ENCODE peak calls at places on chromosomes 3 and 15, in nine cellular contexts. C is fibroblast of the aortic adventitia, S is K562, G is osteoblast, J is ascending aorta, R is fibroblast of mammary gland, O is tibial artery, F is endothelial cell, N is cardiac muscle cell. Q is an unnamed sample.

GRCh38 chr15:80474751-80475295 is 70.6 kb downstream of the ARNT2 start:
- DNase-seq in C (no peak), S (no peak), G (no peak), J (no peak), R (no peak), O (no peak), F (no peak), N (no peak), Q (no peak)

GRCh38 chr3:11803977-11804903 is 42.4 kb downstream of the TAMM41 start:
- DNase-seq in C (peak), S (peak), G (peak), J (no peak), R (peak), O (no peak), F (peak), N (peak), Q (peak)

GRCh38 chr3:9795212-9795611 is 2.3 kb downstream of the ARPC4 start:
- DNase-seq in C (no peak), S (no peak), G (peak), J (no peak), R (no peak), O (no peak), F (no peak), N (no peak), Q (no peak)

GRCh38 chr3:99626415-99626788 is 12.0 kb upstream of the COL8A1 start:
- DNase-seq in C (no peak), S (no peak), G (no peak), J (no peak), R (no peak), O (no peak), F (no peak), N (no peak), Q (no peak)

GRCh38 chr15:96324192-96324895 is 6.2 kb upstream of the NR2F2 start:
- DNase-seq in C (no peak), S (no peak), G (no peak), J (peak), R (peak), O (peak), F (no peak), N (no peak), Q (no peak)

GRCh38 chr15:66834863-66835557 is 133.0 kb downstream of the SMAD6 start:
- DNase-seq in C (no peak), S (no peak), G (no peak), J (peak), R (no peak), O (peak), F (no peak), N (no peak), Q (no peak)

GRCh38 chr3:37624276-37624675 is 237.4 kb upstream of the CTDSPL start:
- DNase-seq in C (no peak), S (no peak), G (no peak), J (no peak), R (no peak), O (no peak), F (no peak), N (no peak), Q (no peak)

GRCh38 chr15:25171856-25172687 is 217.3 kb downstream of the SNRPN start:
- DNase-seq in C (no peak), S (no peak), G (peak), J (peak), R (no peak), O (no peak), F (peak), N (no peak), Q (no peak)

GRCh38 chr15:45441686-45442085 is 63.3 kb upstream of the GATM start:
- DNase-seq in C (no peak), S (no peak), G (no peak), J (no peak), R (no peak), O (no peak), F (no peak), N (no peak), Q (no peak)

GRCh38 chr3:69558912-69559311 is 173.0 kb upstream of the FRMD4B start:
- DNase-seq in C (peak), S (no peak), G (no peak), J (no peak), R (peak), O (peak), F (no peak), N (peak), Q (peak)

GRCh38 chr3:40803311-40803710 is 278.6 kb downstream of the ZNF621 start:
- DNase-seq in C (no peak), S (no peak), G (no peak), J (no peak), R (no peak), O (no peak), F (no peak), N (no peak), Q (no peak)

GRCh38 chr3:47515864-47516319 is 2.4 kb upstream of the ELP6 start:
- DNase-seq in C (no peak), S (no peak), G (no peak), J (no peak), R (no peak), O (no peak), F (no peak), N (no peak), Q (no peak)

GRCh38 chr3:48436855-48437254 is 3.1 kb downstream of the CCDC51 start:
- DNase-seq in C (no peak), S (no peak), G (peak), J (peak), R (no peak), O (no peak), F (no peak), N (no peak), Q (no peak)

GRCh38 chr3:102038477-102039142 is 189.3 kb downstream of the NFKBIZ start:
- DNase-seq in C (no peak), S (no peak), G (no peak), J (no peak), R (no peak), O (no peak), F (no peak), N (no peak), Q (no peak)

GRCh38 chr3:29822051-29822450 is 541.2 kb downstream of the RBMS3 start:
- DNase-seq in C (peak), S (no peak), G (peak), J (no peak), R (peak), O (no peak), F (no peak), N (no peak), Q (no peak)

GRCh38 chr15:81914734-81915234 is 131.0 kb downstream of the MEX3B start:
- DNase-seq in C (no peak), S (no peak), G (no peak), J (no peak), R (no peak), O (no peak), F (no peak), N (peak), Q (no peak)

GRCh38 chr3:128040041-128040440 is 12.2 kb upstream of the SEC61A1 start:
- DNase-seq in C (no peak), S (no peak), G (no peak), J (no peak), R (no peak), O (no peak), F (no peak), N (no peak), Q (no peak)

GRCh38 chr3:195806211-195806915 is 5.4 kb downstream of the MUC4 start:
- DNase-seq in C (no peak), S (no peak), G (peak), J (no peak), R (no peak), O (no peak), F (no peak), N (no peak), Q (no peak)

GRCh38 chr3:167166594-167167253 is 213.4 kb downstream of the ZBBX start:
- DNase-seq in C (no peak), S (no peak), G (no peak), J (no peak), R (no peak), O (no peak), F (no peak), N (no peak), Q (no peak)

GRCh38 chr3:52723935-52724334 is 18.0 kb downstream of the SPCS1 start:
- DNase-seq in C (no peak), S (no peak), G (no peak), J (no peak), R (no peak), O (no peak), F (no peak), N (no peak), Q (no peak)

GRCh38 chr15:93265046-93265658 is 176.1 kb upstream of the RGMA start:
- DNase-seq in C (no peak), S (no peak), G (peak), J (no peak), R (peak), O (no peak), F (no peak), N (no peak), Q (peak)

GRCh38 chr3:62833538-62833937 is 41.7 kb downstream of the CADPS start:
- DNase-seq in C (no peak), S (no peak), G (no peak), J (no peak), R (peak), O (no peak), F (no peak), N (no peak), Q (peak)
- TF ChIP-seq CTCF in C (no peak), S (no peak), G (peak), J (no peak), R (peak), O (no peak), F (no peak), N (peak), Q (peak)

GRCh38 chr3:137020888-137021287 is 63.1 kb downstream of the IL20RB start:
- DNase-seq in C (no peak), S (no peak), G (no peak), J (no peak), R (no peak), O (no peak), F (no peak), N (no peak), Q (no peak)
- TF ChIP-seq CTCF in C (no peak), S (no peak), G (no peak), J (no peak), R (no peak), O (no peak), F (no peak), N (no peak), Q (no peak)

GRCh38 chr3:114809668-114810413 is 337.2 kb downstream of the ZBTB20 start:
- DNase-seq in C (no peak), S (no peak), G (no peak), J (no peak), R (peak), O (no peak), F (no peak), N (no peak), Q (peak)
- TF ChIP-seq CTCF in C (no peak), S (no peak), G (no peak), J (no peak), R (no peak), O (no peak), F (no peak), N (no peak), Q (no peak)

DNA sequence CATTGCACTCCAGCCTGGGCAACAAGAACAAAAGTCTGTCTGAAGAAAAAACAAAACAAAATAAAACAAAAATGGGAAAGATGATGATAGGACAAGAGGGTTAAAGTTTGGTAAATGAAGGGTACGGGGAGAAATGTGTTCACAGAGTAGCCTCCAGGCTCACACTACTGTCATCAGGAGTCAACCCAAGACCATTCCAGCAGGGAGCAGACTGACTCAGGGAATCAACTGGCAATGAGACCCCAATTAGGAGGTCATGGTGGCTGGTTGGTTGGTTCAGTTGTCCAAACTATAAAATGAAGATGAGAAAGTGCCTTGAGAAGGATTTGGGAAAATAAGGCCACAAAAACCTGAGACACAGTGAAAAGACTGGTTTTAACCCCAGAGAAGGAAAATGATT is 51.8 kb downstream of the KLHL6 start:
- DNase-seq in C (no peak), S (no peak), G (no peak), J (no peak), R (no peak), O (no peak), F (no peak), N (no peak), Q (no peak)
- TF ChIP-seq CTCF in C (no peak), S (peak), G (no peak), J (no peak), R (no peak), O (no peak), F (no peak), N (no peak), Q (no peak)

GRCh38 chr3:15929944-15930571 is 132.3 kb upstream of the ANKRD28 start:
- DNase-seq in C (no peak), S (no peak), G (no peak), J (no peak), R (no peak), O (no peak), F (no peak), N (no peak), Q (no peak)
- TF ChIP-seq CTCF in C (no peak), S (no peak), G (no peak), J (no peak), R (no peak), O (no peak), F (no peak), N (no peak), Q (no peak)